ENCODE peak calls at places on chromosomes 11 and 22, in nine cellular contexts. One of them, this sample, is unnamed.

GRCh38 chr11:14713518-14714244 is 70.1 kb downstream of the PDE3B start:
- DNase-seq in kidney: no peak
- DNase-seq in SJCRH30: no peak
- DNase-seq in neural progenitor cell: no peak
- DNase-seq in cardiac muscle cell: no peak
- DNase-seq in effector memory CD4-positive, alpha-beta T cell: peak
- DNase-seq in HCT116: no peak
- DNase-seq in CD8-positive, alpha-beta memory T cell: peak
- DNase-seq in Peyer's patch: no peak
- DNase-seq in this sample: no peak

GRCh38 chr11:7696424-7696823 is 9.9 kb downstream of the OVCH2 start:
- DNase-seq in kidney: no peak
- DNase-seq in SJCRH30: no peak
- DNase-seq in neural progenitor cell: no peak
- DNase-seq in cardiac muscle cell: no peak
- DNase-seq in effector memory CD4-positive, alpha-beta T cell: no peak
- DNase-seq in HCT116: no peak
- DNase-seq in CD8-positive, alpha-beta memory T cell: no peak
- DNase-seq in Peyer's patch: no peak
- DNase-seq in this sample: no peak

GRCh38 chr22:38419121-38419863 is 35.7 kb downstream of the KCNJ4 start:
- DNase-seq in kidney: peak
- DNase-seq in SJCRH30: no peak
- DNase-seq in neural progenitor cell: no peak
- DNase-seq in cardiac muscle cell: no peak
- DNase-seq in effector memory CD4-positive, alpha-beta T cell: no peak
- DNase-seq in HCT116: no peak
- DNase-seq in CD8-positive, alpha-beta memory T cell: no peak
- DNase-seq in Peyer's patch: no peak
- DNase-seq in this sample: no peak

GRCh38 chr22:26239561-26239960 is 70.3 kb downstream of the SEZ6L start:
- DNase-seq in kidney: no peak
- DNase-seq in SJCRH30: no peak
- DNase-seq in neural progenitor cell: no peak
- DNase-seq in cardiac muscle cell: no peak
- DNase-seq in effector memory CD4-positive, alpha-beta T cell: no peak
- DNase-seq in HCT116: no peak
- DNase-seq in CD8-positive, alpha-beta memory T cell: no peak
- DNase-seq in Peyer's patch: no peak
- DNase-seq in this sample: no peak

GRCh38 chr11:94794287-94795168 is 26.4 kb downstream of the AMOTL1 start:
- DNase-seq in kidney: peak
- DNase-seq in SJCRH30: peak
- DNase-seq in neural progenitor cell: no peak
- DNase-seq in cardiac muscle cell: peak
- DNase-seq in effector memory CD4-positive, alpha-beta T cell: no peak
- DNase-seq in HCT116: peak
- DNase-seq in CD8-positive, alpha-beta memory T cell: no peak
- DNase-seq in Peyer's patch: no peak
- DNase-seq in this sample: peak

GRCh38 chr11:7270233-7270760 is 18.6 kb downstream of the SYT9 start:
- DNase-seq in kidney: no peak
- DNase-seq in SJCRH30: no peak
- DNase-seq in neural progenitor cell: no peak
- DNase-seq in cardiac muscle cell: no peak
- DNase-seq in effector memory CD4-positive, alpha-beta T cell: no peak
- DNase-seq in HCT116: no peak
- DNase-seq in CD8-positive, alpha-beta memory T cell: no peak
- DNase-seq in Peyer's patch: no peak
- DNase-seq in this sample: no peak

GRCh38 chr22:49662681-49663080 is 165.0 kb downstream of the BRD1 start:
- DNase-seq in kidney: peak
- DNase-seq in SJCRH30: no peak
- DNase-seq in neural progenitor cell: no peak
- DNase-seq in cardiac muscle cell: no peak
- DNase-seq in effector memory CD4-positive, alpha-beta T cell: no peak
- DNase-seq in HCT116: no peak
- DNase-seq in CD8-positive, alpha-beta memory T cell: no peak
- DNase-seq in Peyer's patch: no peak
- DNase-seq in this sample: no peak

GRCh38 chr11:117180020-117180419 is 1.5 kb downstream of the SIDT2 start:
- DNase-seq in kidney: no peak
- DNase-seq in SJCRH30: peak
- DNase-seq in neural progenitor cell: no peak
- DNase-seq in cardiac muscle cell: no peak
- DNase-seq in effector memory CD4-positive, alpha-beta T cell: no peak
- DNase-seq in HCT116: no peak
- DNase-seq in CD8-positive, alpha-beta memory T cell: peak
- DNase-seq in Peyer's patch: peak
- DNase-seq in this sample: no peak

GRCh38 chr11:4030197-4030596 is 64.4 kb upstream of the RRM1 start:
- DNase-seq in kidney: no peak
- DNase-seq in SJCRH30: no peak
- DNase-seq in neural progenitor cell: no peak
- DNase-seq in cardiac muscle cell: no peak
- DNase-seq in effector memory CD4-positive, alpha-beta T cell: no peak
- DNase-seq in HCT116: no peak
- DNase-seq in CD8-positive, alpha-beta memory T cell: no peak
- DNase-seq in Peyer's patch: no peak
- DNase-seq in this sample: no peak

GRCh38 chr11:21511835-21512440 is 680.9 kb upstream of the ANO5 start:
- DNase-seq in kidney: no peak
- DNase-seq in SJCRH30: peak
- DNase-seq in neural progenitor cell: peak
- DNase-seq in cardiac muscle cell: peak
- DNase-seq in effector memory CD4-positive, alpha-beta T cell: no peak
- DNase-seq in HCT116: peak
- DNase-seq in CD8-positive, alpha-beta memory T cell: no peak
- DNase-seq in Peyer's patch: peak
- DNase-seq in this sample: peak

GRCh38 chr11:58788355-58789023 is 56.0 kb downstream of the GLYATL2 start:
- DNase-seq in kidney: no peak
- DNase-seq in SJCRH30: peak
- DNase-seq in neural progenitor cell: peak
- DNase-seq in cardiac muscle cell: peak
- DNase-seq in effector memory CD4-positive, alpha-beta T cell: no peak
- DNase-seq in HCT116: peak
- DNase-seq in CD8-positive, alpha-beta memory T cell: peak
- DNase-seq in Peyer's patch: peak
- DNase-seq in this sample: peak

GRCh38 chr11:95266751-95267374 is 35.9 kb upstream of the SESN3 start:
- DNase-seq in kidney: no peak
- DNase-seq in SJCRH30: no peak
- DNase-seq in neural progenitor cell: no peak
- DNase-seq in cardiac muscle cell: no peak
- DNase-seq in effector memory CD4-positive, alpha-beta T cell: no peak
- DNase-seq in HCT116: no peak
- DNase-seq in CD8-positive, alpha-beta memory T cell: no peak
- DNase-seq in Peyer's patch: no peak
- DNase-seq in this sample: no peak

GRCh38 chr22:46741974-46742519 is 4.0 kb upstream of the CERK start:
- DNase-seq in kidney: no peak
- DNase-seq in SJCRH30: no peak
- DNase-seq in neural progenitor cell: no peak
- DNase-seq in cardiac muscle cell: no peak
- DNase-seq in effector memory CD4-positive, alpha-beta T cell: no peak
- DNase-seq in HCT116: no peak
- DNase-seq in CD8-positive, alpha-beta memory T cell: no peak
- DNase-seq in Peyer's patch: no peak
- DNase-seq in this sample: no peak
- H3K27ac ChIP-seq in kidney: no peak
- H3K27ac ChIP-seq in SJCRH30: no peak
- H3K27ac ChIP-seq in neural progenitor cell: no peak
- H3K27ac ChIP-seq in cardiac muscle cell: no peak
- H3K27ac ChIP-seq in effector memory CD4-positive, alpha-beta T cell: no peak
- H3K27ac ChIP-seq in HCT116: no peak
- H3K27ac ChIP-seq in CD8-positive, alpha-beta memory T cell: no peak
- H3K27ac ChIP-seq in Peyer's patch: peak
- H3K27ac ChIP-seq in this sample: peak

GRCh38 chr22:17998913-17999312 is 25.4 kb downstream of the MICAL3 start:
- DNase-seq in kidney: no peak
- DNase-seq in SJCRH30: no peak
- DNase-seq in neural progenitor cell: no peak
- DNase-seq in cardiac muscle cell: no peak
- DNase-seq in effector memory CD4-positive, alpha-beta T cell: no peak
- DNase-seq in HCT116: no peak
- DNase-seq in CD8-positive, alpha-beta memory T cell: no peak
- DNase-seq in Peyer's patch: no peak
- DNase-seq in this sample: no peak

GRCh38 chr22:17997456-17997855 is 26.9 kb downstream of the MICAL3 start:
- DNase-seq in kidney: no peak
- DNase-seq in SJCRH30: no peak
- DNase-seq in neural progenitor cell: no peak
- DNase-seq in cardiac muscle cell: no peak
- DNase-seq in effector memory CD4-positive, alpha-beta T cell: no peak
- DNase-seq in HCT116: no peak
- DNase-seq in CD8-positive, alpha-beta memory T cell: no peak
- DNase-seq in Peyer's patch: no peak
- DNase-seq in this sample: no peak

GRCh38 chr22:18001040-18001893 is 23.1 kb downstream of the MICAL3 start:
- DNase-seq in kidney: peak
- DNase-seq in SJCRH30: peak
- DNase-seq in neural progenitor cell: peak
- DNase-seq in cardiac muscle cell: peak
- DNase-seq in effector memory CD4-positive, alpha-beta T cell: peak
- DNase-seq in HCT116: peak
- DNase-seq in CD8-positive, alpha-beta memory T cell: peak
- DNase-seq in Peyer's patch: peak
- DNase-seq in this sample: peak

GRCh38 chr22:18000441-18001039 is 23.8 kb downstream of the MICAL3 start:
- DNase-seq in kidney: peak
- DNase-seq in SJCRH30: peak
- DNase-seq in neural progenitor cell: peak
- DNase-seq in cardiac muscle cell: peak
- DNase-seq in effector memory CD4-positive, alpha-beta T cell: peak
- DNase-seq in HCT116: no peak
- DNase-seq in CD8-positive, alpha-beta memory T cell: peak
- DNase-seq in Peyer's patch: peak
- DNase-seq in this sample: no peak

DNA sequence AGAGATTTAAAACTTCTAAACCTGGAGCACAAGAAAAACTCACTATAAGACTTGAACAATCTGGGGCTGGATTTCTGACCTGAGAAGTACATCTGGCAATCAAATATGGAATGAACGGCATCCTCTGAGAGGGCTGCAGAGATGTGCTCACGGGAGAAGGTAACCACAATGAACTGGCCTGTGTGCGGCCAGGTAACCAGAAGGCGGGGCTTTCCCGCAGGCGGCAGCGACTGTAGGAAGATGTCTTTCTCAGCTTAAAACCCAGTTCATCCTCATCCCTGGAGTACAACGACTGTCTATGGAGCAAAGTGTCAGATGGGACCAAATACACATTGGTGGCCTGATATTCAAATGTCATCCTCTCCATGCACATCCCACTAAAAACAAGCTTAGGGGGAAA is 24.5 kb downstream of the MICAL3 start:
- DNase-seq in kidney: no peak
- DNase-seq in SJCRH30: no peak
- DNase-seq in neural progenitor cell: no peak
- DNase-seq in cardiac muscle cell: no peak
- DNase-seq in effector memory CD4-positive, alpha-beta T cell: no peak
- DNase-seq in HCT116: no peak
- DNase-seq in CD8-positive, alpha-beta memory T cell: no peak
- DNase-seq in Peyer's patch: no peak
- DNase-seq in this sample: no peak
- H3K27ac ChIP-seq in kidney: peak
- H3K27ac ChIP-seq in SJCRH30: no peak
- H3K27ac ChIP-seq in neural progenitor cell: no peak
- H3K27ac ChIP-seq in cardiac muscle cell: no peak
- H3K27ac ChIP-seq in effector memory CD4-positive, alpha-beta T cell: peak
- H3K27ac ChIP-seq in HCT116: no peak
- H3K27ac ChIP-seq in CD8-positive, alpha-beta memory T cell: no peak
- H3K27ac ChIP-seq in Peyer's patch: no peak
- H3K27ac ChIP-seq in this sample: peak

GRCh38 chr11:111064118-111064517 is 181.4 kb upstream of the POU2AF2 start:
- DNase-seq in kidney: peak
- DNase-seq in SJCRH30: no peak
- DNase-seq in neural progenitor cell: no peak
- DNase-seq in cardiac muscle cell: no peak
- DNase-seq in effector memory CD4-positive, alpha-beta T cell: no peak
- DNase-seq in HCT116: no peak
- DNase-seq in CD8-positive, alpha-beta memory T cell: no peak
- DNase-seq in Peyer's patch: no peak
- DNase-seq in this sample: no peak

GRCh38 chr11:111063711-111064110 is 181.8 kb upstream of the POU2AF2 start:
- DNase-seq in kidney: no peak
- DNase-seq in SJCRH30: no peak
- DNase-seq in neural progenitor cell: peak
- DNase-seq in cardiac muscle cell: no peak
- DNase-seq in effector memory CD4-positive, alpha-beta T cell: no peak
- DNase-seq in HCT116: no peak
- DNase-seq in CD8-positive, alpha-beta memory T cell: no peak
- DNase-seq in Peyer's patch: no peak
- DNase-seq in this sample: peak

GRCh38 chr11:111067994-111068393 is 177.5 kb upstream of the POU2AF2 start:
- DNase-seq in kidney: no peak
- DNase-seq in SJCRH30: no peak
- DNase-seq in neural progenitor cell: no peak
- DNase-seq in cardiac muscle cell: no peak
- DNase-seq in effector memory CD4-positive, alpha-beta T cell: no peak
- DNase-seq in HCT116: no peak
- DNase-seq in CD8-positive, alpha-beta memory T cell: no peak
- DNase-seq in Peyer's patch: no peak
- DNase-seq in this sample: no peak

GRCh38 chr11:111069076-111069475 is 176.4 kb upstream of the POU2AF2 start:
- DNase-seq in kidney: no peak
- DNase-seq in SJCRH30: no peak
- DNase-seq in neural progenitor cell: peak
- DNase-seq in cardiac muscle cell: no peak
- DNase-seq in effector memory CD4-positive, alpha-beta T cell: no peak
- DNase-seq in HCT116: peak
- DNase-seq in CD8-positive, alpha-beta memory T cell: no peak
- DNase-seq in Peyer's patch: no peak
- DNase-seq in this sample: no peak

DNA sequence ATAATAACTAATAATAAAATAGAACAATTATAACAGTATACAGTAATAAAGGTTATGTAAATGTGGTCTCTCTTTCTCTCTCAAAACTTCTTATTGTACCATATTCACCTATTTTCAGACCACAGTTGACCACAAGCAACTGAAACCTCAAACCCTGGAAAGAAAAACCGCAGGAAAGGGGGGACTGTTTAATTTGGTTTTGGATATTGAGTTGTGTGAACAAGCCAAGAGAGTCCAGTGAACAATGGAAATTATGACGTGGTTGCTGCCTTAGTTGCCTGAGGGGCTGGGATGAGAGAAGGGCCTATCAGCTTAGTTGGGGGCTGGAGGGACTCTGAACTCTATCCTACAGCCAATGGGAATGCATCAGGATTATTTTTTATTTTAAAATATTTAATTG is 178.7 kb upstream of the POU2AF2 start:
- DNase-seq in kidney: no peak
- DNase-seq in SJCRH30: peak
- DNase-seq in neural progenitor cell: no peak
- DNase-seq in cardiac muscle cell: no peak
- DNase-seq in effector memory CD4-positive, alpha-beta T cell: no peak
- DNase-seq in HCT116: no peak
- DNase-seq in CD8-positive, alpha-beta memory T cell: no peak
- DNase-seq in Peyer's patch: no peak
- DNase-seq in this sample: no peak
- H3K27ac ChIP-seq in kidney: no peak
- H3K27ac ChIP-seq in SJCRH30: no peak
- H3K27ac ChIP-seq in neural progenitor cell: no peak
- H3K27ac ChIP-seq in cardiac muscle cell: no peak
- H3K27ac ChIP-seq in effector memory CD4-positive, alpha-beta T cell: no peak
- H3K27ac ChIP-seq in HCT116: no peak
- H3K27ac ChIP-seq in CD8-positive, alpha-beta memory T cell: no peak
- H3K27ac ChIP-seq in Peyer's patch: no peak
- H3K27ac ChIP-seq in this sample: no peak

GRCh38 chr11:19931768-19932369 is 219.2 kb downstream of the NAV2 start:
- DNase-seq in kidney: no peak
- DNase-seq in SJCRH30: no peak
- DNase-seq in neural progenitor cell: no peak
- DNase-seq in cardiac muscle cell: no peak
- DNase-seq in effector memory CD4-positive, alpha-beta T cell: no peak
- DNase-seq in HCT116: no peak
- DNase-seq in CD8-positive, alpha-beta memory T cell: no peak
- DNase-seq in Peyer's patch: no peak
- DNase-seq in this sample: no peak
- H3K27ac ChIP-seq in kidney: no peak
- H3K27ac ChIP-seq in SJCRH30: no peak
- H3K27ac ChIP-seq in neural progenitor cell: peak
- H3K27ac ChIP-seq in cardiac muscle cell: no peak
- H3K27ac ChIP-seq in effector memory CD4-positive, alpha-beta T cell: no peak
- H3K27ac ChIP-seq in HCT116: no peak
- H3K27ac ChIP-seq in CD8-positive, alpha-beta memory T cell: no peak
- H3K27ac ChIP-seq in Peyer's patch: no peak
- H3K27ac ChIP-seq in this sample: no peak